ENCODE peak calls at places on chromosomes 5 and 9, in nine cellular contexts. B, T, X, H, W, Q, C, P and V are unnamed samples.

GRCh38 chr5:148393390-148393741 is 9.6 kb downstream of the FBXO38 start:
- DNase-seq in B (no peak), T (no peak), X (peak), H (no peak), W (no peak), Q (peak), C (no peak), P (no peak), V (no peak)

GRCh38 chr9:96565684-96566360 is 53.8 kb downstream of the CDC14B start:
- DNase-seq in B (no peak), T (no peak), X (peak), H (peak), W (no peak), Q (peak), C (no peak), P (no peak), V (no peak)

GRCh38 chr5:52947851-52948250 is 41.3 kb upstream of the ITGA2 start:
- DNase-seq in B (no peak), T (no peak), X (peak), H (peak), W (no peak), Q (no peak), C (peak), P (no peak), V (no peak)

GRCh38 chr9:109409998-109410397 is 88.1 kb downstream of the PTPN3 start:
- DNase-seq in B (no peak), T (no peak), X (no peak), H (no peak), W (no peak), Q (peak), C (no peak), P (no peak), V (no peak)

GRCh38 chr5:165525268-165525667 is 2019.8 kb downstream of the MAT2B start:
- DNase-seq in B (no peak), T (peak), X (peak), H (peak), W (no peak), Q (peak), C (peak), P (no peak), V (no peak)

GRCh38 chr9:134391319-134392231 is 65.3 kb downstream of the RXRA start:
- DNase-seq in B (no peak), T (no peak), X (no peak), H (no peak), W (no peak), Q (no peak), C (no peak), P (no peak), V (no peak)

GRCh38 chr5:113917997-113918396 is 404.5 kb downstream of the YTHDC2 start:
- DNase-seq in B (no peak), T (no peak), X (no peak), H (no peak), W (no peak), Q (no peak), C (no peak), P (no peak), V (no peak)

GRCh38 chr5:159814810-159815585 is 101.3 kb upstream of the ADRA1B start:
- DNase-seq in B (no peak), T (peak), X (peak), H (peak), W (no peak), Q (no peak), C (no peak), P (no peak), V (no peak)

GRCh38 chr5:126139773-126140172 is 283.4 kb upstream of the GRAMD2B start:
- DNase-seq in B (no peak), T (peak), X (peak), H (peak), W (no peak), Q (peak), C (peak), P (no peak), V (no peak)

GRCh38 chr5:145778144-145778900 is 56.8 kb downstream of the PRELID2 start:
- DNase-seq in B (no peak), T (no peak), X (no peak), H (no peak), W (no peak), Q (no peak), C (no peak), P (no peak), V (no peak)

GRCh38 chr5:125696762-125697161 is 726.4 kb upstream of the GRAMD2B start:
- DNase-seq in B (no peak), T (peak), X (peak), H (peak), W (no peak), Q (peak), C (peak), P (no peak), V (no peak)

GRCh38 chr5:162377895-162378294 is 310.3 kb downstream of the GABRG2 start:
- DNase-seq in B (no peak), T (no peak), X (no peak), H (no peak), W (no peak), Q (no peak), C (no peak), P (no peak), V (no peak)

GRCh38 chr5:171386006-171386671 is 1.5 kb upstream of the NPM1 start:
- DNase-seq in B (no peak), T (no peak), X (no peak), H (no peak), W (no peak), Q (no peak), C (no peak), P (no peak), V (no peak)

GRCh38 chr5:124438390-124439380 is 307.8 kb downstream of the ZNF608 start:
- DNase-seq in B (no peak), T (no peak), X (no peak), H (no peak), W (no peak), Q (peak), C (no peak), P (peak), V (peak)

GRCh38 chr9:113602126-113603119 is 138.9 kb downstream of the RGS3 start:
- DNase-seq in B (no peak), T (peak), X (peak), H (peak), W (no peak), Q (peak), C (peak), P (no peak), V (no peak)

GRCh38 chr5:156149203-156149602 is 177.8 kb upstream of the SGCD start:
- DNase-seq in B (no peak), T (no peak), X (peak), H (peak), W (no peak), Q (no peak), C (peak), P (no peak), V (no peak)

GRCh38 chr5:139482050-139482889 is at the start of gene STING1:
- DNase-seq in B (no peak), T (peak), X (peak), H (peak), W (peak), Q (peak), C (peak), P (peak), V (no peak)

GRCh38 chr5:138000102-138000723 is 32.7 kb downstream of the FAM13B start:
- DNase-seq in B (no peak), T (peak), X (peak), H (peak), W (no peak), Q (peak), C (peak), P (no peak), V (no peak)

GRCh38 chr9:8356406-8356805 is 556.8 kb upstream of the DMAC1 start:
- DNase-seq in B (no peak), T (no peak), X (no peak), H (no peak), W (no peak), Q (no peak), C (no peak), P (no peak), V (no peak)

GRCh38 chr9:109119439-109120203 is at the start of gene TMEM245:
- DNase-seq in B (peak), T (peak), X (peak), H (peak), W (peak), Q (peak), C (peak), P (peak), V (peak)